ENCODE peak calls at places on chromosome 17, in eight cellular contexts. B is neural progenitor cell, E is HCT116, T is neuronal stem cell, J is mammary epithelial cell, L is fibroblast of lung, S is astrocyte, D is endodermal cell. R is an unnamed sample.

GRCh38 chr17:8681175-8681949 is 50.8 kb upstream of the MYH10 start:
- DNase-seq in B (no peak), E (no peak), T (no peak), J (no peak), L (peak; percentile 89), S (peak; percentile 90), D (no peak), R (no peak)

GRCh38 chr17:28698253-28698941 is 13.3 kb downstream of the PROCA1 start:
- DNase-seq in B (no peak), E (no peak), T (no peak), J (no peak), L (no peak), S (no peak), D (no peak), R (peak; percentile 6)

GRCh38 chr17:41065829-41066624 is at the start of gene KRTAP2-4:
- DNase-seq in B (no peak), E (peak; percentile 78), T (no peak), J (peak; percentile 96), L (peak; percentile 99), S (peak; percentile 99), D (no peak), R (no peak)

GRCh38 chr17:19379306-19380075 is 1.2 kb downstream of the MAPK7 start:
- DNase-seq in B (no peak), E (no peak), T (no peak), J (no peak), L (no peak), S (no peak), D (peak; percentile 48), R (peak; percentile 60)

GRCh38 chr17:57281887-57282653 is 25.7 kb downstream of the MSI2 start:
- DNase-seq in B (no peak), E (no peak), T (no peak), J (no peak), L (no peak), S (no peak), D (no peak), R (no peak)

GRCh38 chr17:55265434-55266021 is 768 bp downstream of the HLF start:
- DNase-seq in B (peak; percentile 41), E (no peak), T (no peak), J (no peak), L (no peak), S (no peak), D (no peak), R (peak; percentile 78)

GRCh38 chr17:74773871-74774286 is 2.3 kb downstream of the NAT9 start:
- DNase-seq in B (no peak), E (no peak), T (no peak), J (no peak), L (peak; percentile 66), S (peak; percentile 53), D (no peak), R (no peak)

GRCh38 chr17:33086878-33087277 is 95.2 kb downstream of the SPACA3 start:
- DNase-seq in B (no peak), E (no peak), T (no peak), J (no peak), L (no peak), S (no peak), D (no peak), R (no peak)

GRCh38 chr17:55398689-55399088 is 22.9 kb downstream of the MMD start:
- DNase-seq in B (no peak), E (no peak), T (no peak), J (no peak), L (peak; percentile 50), S (peak; percentile 37), D (no peak), R (no peak)

GRCh38 chr17:60665602-60666001 is 12.0 kb upstream of the BCAS3 start:
- DNase-seq in B (no peak), E (no peak), T (no peak), J (no peak), L (no peak), S (no peak), D (no peak), R (no peak)

GRCh38 chr17:9811086-9811485 is 10.8 kb downstream of the GSG1L2 start:
- DNase-seq in B (no peak), E (no peak), T (no peak), J (no peak), L (peak; percentile 19), S (peak; percentile 8), D (no peak), R (no peak)

GRCh38 chr17:348692-349425 is 3.7 kb downstream of the RPH3AL start:
- DNase-seq in B (peak; percentile 47), E (no peak), T (no peak), J (peak; percentile 71), L (peak; percentile 16), S (no peak), D (no peak), R (peak; percentile 81)

GRCh38 chr17:8820311-8821010 is 21.3 kb upstream of the MFSD6L start:
- DNase-seq in B (no peak), E (no peak), T (no peak), J (no peak), L (peak; percentile 27), S (peak; percentile 19), D (peak; percentile 37), R (no peak)

GRCh38 chr17:45253879-45254278 is 8.0 kb downstream of the SPATA32 start:
- DNase-seq in B (no peak), E (no peak), T (no peak), J (no peak), L (no peak), S (no peak), D (no peak), R (no peak)

GRCh38 chr17:79203016-79203415 is 128.4 kb downstream of the ENGASE start:
- DNase-seq in B (no peak), E (no peak), T (no peak), J (no peak), L (no peak), S (no peak), D (peak; percentile 74), R (no peak)

GRCh38 chr17:76271669-76272540 is 6.8 kb downstream of the UBALD2 start:
- DNase-seq in B (no peak), E (no peak), T (no peak), J (no peak), L (no peak), S (no peak), D (peak; percentile 87), R (peak; percentile 92)

GRCh38 chr17:38663125-38663751 is 11.5 kb downstream of the EPOP start:
- DNase-seq in B (peak; percentile 95), E (peak; percentile 74), T (no peak), J (peak; percentile 46), L (peak; percentile 43), S (peak; percentile 26), D (peak; percentile 99), R (peak; percentile 81)

GRCh38 chr17:51322390-51323029 is 62.2 kb downstream of the UTP18 start:
- DNase-seq in B (peak; percentile 70), E (peak; percentile 61), T (peak; percentile 8), J (peak; percentile 39), L (peak; percentile 10), S (no peak), D (peak; percentile 65), R (no peak)

GRCh38 chr17:72404872-72405271 is 284.1 kb downstream of the SOX9 start:
- DNase-seq in B (no peak), E (no peak), T (no peak), J (no peak), L (peak; percentile 87), S (peak; percentile 81), D (no peak), R (no peak)
- H3K9ac ChIP-seq in B (no peak overlapping the region), E (peak overlapping the region; percentile 30), T (no peak overlapping the region), J (no peak overlapping the region), L (no peak overlapping the region), S (peak overlapping the region; percentile 48), D (no peak overlapping the region), R (no peak overlapping the region)

GRCh38 chr17:17782425-17783120 is 54.2 kb downstream of the SREBF1 start:
- DNase-seq in B (peak; percentile 72), E (no peak), T (peak; percentile 57), J (no peak), L (peak; percentile 30), S (no peak), D (peak; percentile 90), R (peak; percentile 79)
- H3K4me1 ChIP-seq in B (peaks cover 60% of the 10 kb centered on the region), E (peaks cover 72% of the 10 kb centered on the region), T (peaks cover 55% of the 10 kb centered on the region), J (peaks cover 48% of the 10 kb centered on the region), L (peaks cover 19% of the 10 kb centered on the region), S (peaks cover 35% of the 10 kb centered on the region), D (peaks cover 47% of the 10 kb centered on the region), R (peaks cover 29% of the 10 kb centered on the region)

DNA sequence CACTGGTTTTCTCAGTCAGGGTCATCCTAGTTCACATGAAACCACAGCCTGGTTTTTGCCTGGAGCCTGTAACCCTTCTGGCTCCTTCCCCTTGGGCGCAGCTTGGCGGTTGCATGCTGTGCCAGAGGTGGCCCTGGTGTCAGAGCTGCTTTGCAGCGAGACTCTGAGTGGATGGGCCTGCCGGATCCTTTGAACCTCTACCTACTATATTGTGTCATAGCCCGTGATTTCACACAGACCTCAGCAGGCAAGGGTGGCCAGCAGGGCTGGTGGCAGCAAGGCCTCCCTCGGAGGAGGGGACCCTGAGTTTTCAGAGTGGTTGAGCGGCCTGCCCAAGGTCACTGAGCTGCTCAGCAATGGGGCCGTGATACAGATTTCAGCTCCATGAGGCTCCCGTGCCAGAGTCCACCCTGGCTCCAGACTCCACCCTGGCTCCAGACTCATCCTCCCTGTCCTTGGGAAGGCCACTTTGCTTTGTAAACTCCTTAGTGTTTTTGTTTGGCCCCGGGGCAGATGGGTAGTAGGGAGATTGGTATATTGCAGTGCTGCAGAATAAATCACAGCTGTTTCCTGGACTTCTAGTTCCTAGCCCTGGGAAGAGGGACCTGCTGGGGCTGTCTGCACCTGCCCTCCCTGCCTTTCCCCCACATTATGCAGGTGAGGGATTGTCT is 9.7 kb downstream of the MPRIP start:
- DNase-seq in B (no peak), E (no peak), T (no peak), J (no peak), L (no peak), S (no peak), D (peak; percentile 38), R (no peak)
- H3K9ac ChIP-seq in B (no peak overlapping the region), E (no peak overlapping the region), T (peak overlapping the region; percentile 9), J (no peak overlapping the region), L (no peak overlapping the region), S (no peak overlapping the region), D (no peak overlapping the region), R (peak overlapping the region; percentile 27)

GRCh38 chr17:2481760-2482159 is 29.9 kb downstream of the METTL16 start:
- DNase-seq in B (peak; percentile 45), E (no peak), T (no peak), J (no peak), L (no peak), S (no peak), D (no peak), R (no peak)
- H3K4me1 ChIP-seq in B (peaks cover 26% of the 10 kb centered on the region), E (peaks cover 6% of the 10 kb centered on the region), T (peaks cover 4% of the 10 kb centered on the region), J (peaks cover 20% of the 10 kb centered on the region), L (no peaks in the 10 kb centered on the region), S (no peaks in the 10 kb centered on the region), D (no peaks in the 10 kb centered on the region), R (peaks cover 5% of the 10 kb centered on the region)